ENCODE peak calls at places on chromosomes 12 and 14, in six cellular contexts. L, D, R, O, Q and Y are unnamed samples.

GRCh38 chr12:31369712-31370521 is 44.0 kb upstream of the SINHCAF start:
- DNase-seq in R (peak; percentile 19), L (no peak), D (peak; percentile 50), O (peak; percentile 29), Q (peak; percentile 31), Y (peak; percentile 53)

GRCh38 chr12:50933459-50934124 is 18.8 kb upstream of the HIGD1C start:
- DNase-seq in L (no peak), D (no peak), R (no peak), Q (no peak), O (no peak), Y (no peak)

GRCh38 chr12:48810817-48811453 is 7.4 kb upstream of the CACNB3 start:
- DNase-seq in Q (no peak), R (no peak), L (no peak), D (peak; percentile 70), O (no peak), Y (no peak)

GRCh38 chr12:92543359-92543758 is 159.4 kb upstream of the PLEKHG7 start:
- DNase-seq in D (no peak), Q (no peak), L (no peak), O (no peak), R (no peak), Y (no peak)

GRCh38 chr14:29454026-29454693 is 473.5 kb downstream of the PRKD1 start:
- DNase-seq in D (no peak), Q (no peak), L (no peak), R (no peak), O (no peak), Y (no peak)

GRCh38 chr12:118498171-118498570 is 121.8 kb downstream of the SUDS3 start:
- DNase-seq in L (no peak), Q (no peak), O (no peak), D (no peak), R (no peak), Y (no peak)

GRCh38 chr12:119338593-119339363 is 4.2 kb downstream of the CCDC60 start:
- DNase-seq in D (no peak), Q (no peak), O (no peak), R (no peak), L (no peak), Y (no peak)

GRCh38 chr14:79256311-79256879 is 954.9 kb downstream of the DIO2 start:
- DNase-seq in D (no peak), L (no peak), R (no peak), Q (no peak), O (no peak), Y (no peak)

GRCh38 chr12:75720807-75721206 is 209.4 kb upstream of the KRR1 start:
- DNase-seq in R (no peak), D (peak; percentile 27), L (no peak), Q (no peak), O (no peak), Y (no peak)

GRCh38 chr14:23115492-23115850 is 3.6 kb downstream of the CEBPE start:
- DNase-seq in O (no peak), D (no peak), Q (no peak), R (no peak), L (no peak), Y (peak; percentile 24)

GRCh38 chr12:16636435-16637055 is 30.6 kb upstream of the LMO3 start:
- DNase-seq in D (no peak), L (no peak), Q (no peak), O (no peak), R (no peak), Y (no peak)

GRCh38 chr12:8837291-8837690 is 14.9 kb downstream of the A2ML1 start:
- DNase-seq in O (no peak), Q (no peak), D (no peak), L (no peak), R (no peak), Y (no peak)

GRCh38 chr12:132527186-132527882 is 37.4 kb downstream of the FBRSL1 start:
- DNase-seq in R (no peak), Q (no peak), O (no peak), L (no peak), D (no peak), Y (no peak)

GRCh38 chr14:57823015-57823660 is 42.8 kb downstream of the SLC35F4 start:
- DNase-seq in Q (no peak), D (no peak), L (no peak), O (no peak), R (no peak), Y (no peak)

GRCh38 chr12:39236994-39237393 is 205.9 kb downstream of the KIF21A start:
- DNase-seq in D (peak; percentile 75), R (no peak), L (no peak), Q (no peak), O (no peak), Y (no peak)

GRCh38 chr12:77058740-77059139 is 6.6 kb downstream of the E2F7 start:
- DNase-seq in D (peak; percentile 59), Q (no peak), O (no peak), L (no peak), R (no peak), Y (no peak)

GRCh38 chr12:1044697-1045096 is 53.7 kb downstream of the ERC1 start:
- DNase-seq in R (no peak), O (no peak), Q (no peak), L (no peak), D (peak; percentile 45), Y (no peak)

GRCh38 chr12:3117628-3118027 is 40.4 kb downstream of the TSPAN9 start:
- DNase-seq in O (no peak), Q (no peak), D (peak; percentile 95), L (no peak), R (no peak), Y (no peak)

GRCh38 chr14:36582011-36582873 is at the start of gene NKX2-8:
- DNase-seq in O (no peak), L (no peak), R (no peak), D (no peak), Q (no peak), Y (no peak)

GRCh38 chr12:72144553-72144952 is 127.6 kb upstream of the TRHDE start:
- DNase-seq in Q (no peak), L (no peak), O (no peak), R (no peak), D (no peak), Y (no peak)

GRCh38 chr14:36657409-36658090 is 4.1 kb upstream of the PAX9 start:
- DNase-seq in L (no peak), R (no peak), D (no peak), O (no peak), Q (no peak), Y (peak; percentile 38)

GRCh38 chr12:52543985-52544888 is 8.7 kb downstream of the KRT71 start:
- DNase-seq in Q (no peak), D (no peak), O (no peak), L (no peak), R (no peak), Y (peak; percentile 68)

GRCh38 chr14:84323963-84324362 is 1206.0 kb upstream of the FLRT2 start:
- DNase-seq in Q (no peak), L (no peak), O (no peak), D (no peak), R (no peak), Y (no peak)

GRCh38 chr14:96938946-96939345 is 141.8 kb downstream of the VRK1 start:
- DNase-seq in Q (no peak), R (no peak), L (no peak), O (no peak), D (no peak), Y (no peak)

GRCh38 chr14:35117112-35117511 is 4.7 kb downstream of the PPP2R3C start:
- DNase-seq in O (no peak), R (no peak), D (no peak), Q (no peak), L (no peak), Y (no peak)

GRCh38 chr12:112807452-112807851 is 15.9 kb downstream of the RPH3A start:
- DNase-seq in R (no peak), L (no peak), D (no peak), O (no peak), Q (no peak), Y (no peak)

GRCh38 chr14:37150414-37150813 is 22.0 kb downstream of the SLC25A21 start:
- DNase-seq in R (no peak), L (no peak), D (peak; percentile 65), Q (no peak), O (no peak), Y (no peak)

GRCh38 chr12:117047810-117048584 is 51.2 kb downstream of the TESC start:
- DNase-seq in D (peak; percentile 10), R (peak; percentile 73), L (no peak), Q (no peak), O (no peak), Y (no peak)

GRCh38 chr12:40734283-40734682 is 42.0 kb downstream of the CNTN1 start:
- DNase-seq in R (no peak), D (no peak), O (no peak), Q (no peak), L (no peak), Y (no peak)

GRCh38 chr12:16555630-16556029 is 50.3 kb downstream of the LMO3 start:
- DNase-seq in O (no peak), R (no peak), D (no peak), Q (no peak), L (no peak), Y (no peak)

GRCh38 chr12:15152864-15153263 is 68.4 kb downstream of the RERG start:
- DNase-seq in R (no peak), D (peak; percentile 77), Q (no peak), L (no peak), O (no peak), Y (no peak)

GRCh38 chr14:46054526-46054925 is 597.1 kb downstream of the RPL10L start:
- DNase-seq in Q (no peak), R (no peak), O (no peak), D (peak; percentile 85), L (no peak), Y (no peak)

GRCh38 chr14:59013672-59014298 is 174.7 kb upstream of the DAAM1 start:
- DNase-seq in Q (no peak), R (no peak), L (no peak), O (no peak), D (peak; percentile 51), Y (no peak)

GRCh38 chr14:74240794-74241610 is 1.8 kb downstream of the VSX2 start:
- DNase-seq in D (peak; percentile 4), L (no peak), R (no peak), Q (no peak), O (no peak), Y (no peak)
- H3K4me3 ChIP-seq in D (no peak overlapping the region), L (no peak overlapping the region), R (peak overlapping the region; percentile 59), Q (no peak overlapping the region), O (peak overlapping the region; percentile 38), Y (peak overlapping the region; percentile 11)

GRCh38 chr14:102935756-102936155 is 13.3 kb downstream of the AMN start:
- DNase-seq in Q (no peak), R (no peak), L (no peak), O (no peak), D (no peak), Y (no peak)
- H3K4me3 ChIP-seq in Q (no peak overlapping the region), R (no peak overlapping the region), L (no peak overlapping the region), O (no peak overlapping the region), D (no peak overlapping the region), Y (no peak overlapping the region)

GRCh38 chr14:103569436-103569835 is 6.7 kb downstream of the COA8 start:
- DNase-seq in Q (no peak), O (no peak), L (no peak), D (no peak), R (no peak), Y (no peak)
- H3K4me3 ChIP-seq in Q (no peak overlapping the region), O (no peak overlapping the region), L (no peak overlapping the region), D (no peak overlapping the region), R (no peak overlapping the region), Y (no peak overlapping the region)

DNA sequence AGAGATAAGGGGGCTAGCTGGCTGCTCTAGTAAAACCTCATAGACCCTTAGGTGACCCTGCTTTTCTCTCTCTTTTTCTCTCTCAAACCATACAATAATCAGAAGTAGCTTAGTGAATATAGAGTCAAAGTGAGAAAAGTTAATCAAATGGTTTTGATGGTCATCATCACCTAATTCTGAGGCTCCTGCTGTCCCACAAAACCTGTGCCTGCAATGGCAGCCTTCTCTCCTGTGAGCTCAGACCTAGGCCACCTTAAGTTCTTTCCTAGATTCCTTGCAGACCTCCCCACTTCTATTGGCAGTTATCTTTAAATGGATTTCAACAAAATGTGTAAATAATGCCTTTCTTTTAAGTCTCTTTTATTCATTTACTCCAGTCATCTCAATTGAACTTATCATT is 1.5 kb upstream of the RPAP3 start:
- DNase-seq in D (no peak), Q (no peak), R (no peak), L (no peak), O (no peak), Y (no peak)
- H3K4me3 ChIP-seq in D (no peak overlapping the region), Q (no peak overlapping the region), R (peak overlapping the region; percentile 97), L (no peak overlapping the region), O (peak overlapping the region; percentile 84), Y (no peak overlapping the region)